ENCODE peak calls at places on chromosomes 5 and 9, in seven cellular contexts. T is mesendoderm, Q is lung, O is brain microvascular endothelial cell, F is fibroblast of mammary gland, S is coronary artery, Z is AG10803. E is an unnamed sample.

GRCh38 chr5:65072836-65073620 is 304.3 kb downstream of the CWC27 start:
- DNase-seq in T (no peak), Q (no peak), O (peak; percentile 36), F (peak; percentile 18), S (no peak), Z (peak; percentile 48), E (peak; percentile 41)

GRCh38 chr9:27485158-27485557 is 38.9 kb upstream of the IFNK start:
- DNase-seq in T (no peak), Q (no peak), O (no peak), F (no peak), S (no peak), Z (no peak), E (no peak)

GRCh38 chr9:136531904-136532798 is 13.7 kb downstream of the NOTCH1 start:
- DNase-seq in T (no peak), Q (no peak), O (no peak), F (no peak), S (no peak), Z (no peak), E (no peak)

GRCh38 chr9:115691097-115691496 is 462.5 kb upstream of the PAPPA start:
- DNase-seq in T (no peak), Q (no peak), O (peak; percentile 93), F (peak; percentile 100), S (no peak), Z (peak; percentile 99), E (peak; percentile 97)

GRCh38 chr5:84265739-84266464 is 118.8 kb downstream of the EDIL3 start:
- DNase-seq in T (no peak), Q (no peak), O (no peak), F (no peak), S (no peak), Z (no peak), E (no peak)

GRCh38 chr5:55402199-55402598 is 94.4 kb downstream of the MTREX start:
- DNase-seq in T (peak; percentile 39), Q (no peak), O (no peak), F (no peak), S (no peak), Z (no peak), E (no peak)

GRCh38 chr5:155189476-155189875 is 175.9 kb downstream of the KIF4B start:
- DNase-seq in T (peak; percentile 91), Q (no peak), O (no peak), F (no peak), S (no peak), Z (no peak), E (no peak)

GRCh38 chr5:52069997-52070396 is 686.7 kb downstream of the ISL1 start:
- DNase-seq in T (no peak), Q (no peak), O (no peak), F (no peak), S (no peak), Z (no peak), E (no peak)

GRCh38 chr5:78647838-78648358 is 674 bp downstream of the LHFPL2 start:
- DNase-seq in T (peak; percentile 65), Q (peak; percentile 49), O (peak; percentile 55), F (peak; percentile 44), S (peak; percentile 79), Z (peak; percentile 57), E (peak; percentile 58)

GRCh38 chr5:133524597-133524996 is 87.7 kb downstream of the FSTL4 start:
- DNase-seq in T (no peak), Q (no peak), O (no peak), F (no peak), S (no peak), Z (no peak), E (no peak)

GRCh38 chr5:59525957-59526356 is 367.6 kb downstream of the PDE4D start:
- DNase-seq in T (no peak), Q (no peak), O (peak; percentile 94), F (peak; percentile 76), S (no peak), Z (peak; percentile 55), E (peak; percentile 94)

GRCh38 chr5:146401021-146401420 is 46.1 kb upstream of the TCERG1 start:
- DNase-seq in T (no peak), Q (no peak), O (no peak), F (no peak), S (no peak), Z (no peak), E (no peak)

GRCh38 chr5:61999371-61999770 is 306.6 kb upstream of the KIF2A start:
- DNase-seq in T (no peak), Q (no peak), O (no peak), F (peak; percentile 23), S (no peak), Z (peak; percentile 61), E (no peak)

GRCh38 chr9:1319436-1319835 is 269.3 kb downstream of the DMRT2 start:
- DNase-seq in T (no peak), Q (no peak), O (no peak), F (no peak), S (no peak), Z (no peak), E (no peak)

GRCh38 chr5:160774646-160775313 is 77.2 kb downstream of the ATP10B start:
- DNase-seq in T (no peak), Q (no peak), O (no peak), F (no peak), S (no peak), Z (no peak), E (no peak)

GRCh38 chr5:154077692-154078091 is 38.9 kb downstream of the MFAP3 start:
- DNase-seq in T (no peak), Q (peak; percentile 41), O (no peak), F (peak; percentile 83), S (no peak), Z (peak; percentile 54), E (peak; percentile 51)

GRCh38 chr5:177536386-177536785 is 18.0 kb downstream of the FAM193B start:
- DNase-seq in T (no peak), Q (no peak), O (no peak), F (no peak), S (no peak), Z (no peak), E (no peak)

GRCh38 chr5:89012361-89012760 is 129.4 kb upstream of the MEF2C start:
- DNase-seq in T (peak; percentile 55), Q (no peak), O (no peak), F (no peak), S (no peak), Z (no peak), E (no peak)

GRCh38 chr9:121700165-121700830 is 48.9 kb downstream of the DAB2IP start:
- DNase-seq in T (peak; percentile 71), Q (peak; percentile 80), O (peak; percentile 29), F (peak; percentile 48), S (no peak), Z (peak; percentile 53), E (peak; percentile 49)

GRCh38 chr5:96919754-96920197 is 16.1 kb upstream of the LNPEP start:
- DNase-seq in T (no peak), Q (no peak), O (no peak), F (no peak), S (no peak), Z (no peak), E (no peak)

GRCh38 chr5:93800988-93801811 is 59.8 kb upstream of the POU5F2 start:
- DNase-seq in T (peak; percentile 35), Q (peak; percentile 31), O (peak; percentile 58), F (peak; percentile 66), S (no peak), Z (peak; percentile 48), E (peak; percentile 77)

GRCh38 chr5:50749181-50749580 is 82.7 kb downstream of the PARP8 start:
- DNase-seq in T (no peak), Q (no peak), O (no peak), F (no peak), S (no peak), Z (no peak), E (no peak)

GRCh38 chr9:70413427-70413797 is 1.0 kb downstream of the KLF9 start:
- DNase-seq in T (peak; percentile 72), Q (no peak), O (no peak), F (no peak), S (no peak), Z (peak; percentile 67), E (no peak)

GRCh38 chr9:70315389-70315788 is 56.6 kb downstream of the SMC5 start:
- DNase-seq in T (no peak), Q (no peak), O (no peak), F (peak; percentile 36), S (no peak), Z (peak; percentile 27), E (peak; percentile 23)

GRCh38 chr5:32261198-32261597 is 51.5 kb downstream of the MTMR12 start:
- DNase-seq in T (peak; percentile 8), Q (no peak), O (no peak), F (no peak), S (no peak), Z (no peak), E (no peak)

GRCh38 chr9:115494958-115495690 is 377.2 kb upstream of the TNC start:
- DNase-seq in T (peak; percentile 82), Q (no peak), O (no peak), F (no peak), S (no peak), Z (no peak), E (no peak)

GRCh38 chr9:121156263-121156731 is 45.4 kb downstream of the RAB14 start:
- DNase-seq in T (no peak), Q (no peak), O (peak; percentile 71), F (peak; percentile 71), S (no peak), Z (peak; percentile 80), E (peak; percentile 83)

GRCh38 chr5:39264528-39264927 is 45.2 kb upstream of the FYB1 start:
- DNase-seq in T (no peak), Q (no peak), O (no peak), F (no peak), S (no peak), Z (no peak), E (no peak)
- H3K4me3 ChIP-seq in T (no peak overlapping the region), Q (no peak overlapping the region), O (no peak overlapping the region), F (no peak overlapping the region), S (no peak overlapping the region), Z (no peak overlapping the region), E (no peak overlapping the region)

DNA sequence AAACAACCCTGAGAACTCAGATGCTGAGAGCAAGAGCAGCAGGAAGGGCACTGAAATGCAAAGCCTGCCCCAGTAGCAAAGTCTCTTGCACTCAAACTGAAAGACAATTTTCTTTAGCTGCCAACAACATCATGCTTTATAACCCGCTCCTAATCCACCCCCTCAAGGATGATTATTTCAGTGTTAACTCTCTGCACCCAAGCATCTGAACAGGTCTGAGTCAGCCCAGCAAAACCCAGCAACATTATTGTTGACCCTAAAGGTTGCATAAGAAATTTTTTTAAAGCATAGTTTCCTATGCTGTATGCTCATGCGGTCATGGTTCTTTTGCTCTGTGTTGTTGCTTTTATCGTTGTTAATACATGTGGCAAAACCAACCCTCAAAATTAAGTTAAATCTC is 440.5 kb upstream of the MPDZ start:
- DNase-seq in T (no peak), Q (no peak), O (peak; percentile 87), F (peak; percentile 91), S (no peak), Z (peak; percentile 30), E (peak; percentile 83)
- H3K4me3 ChIP-seq in T (no peak overlapping the region), Q (no peak overlapping the region), O (no peak overlapping the region), F (no peak overlapping the region), S (no peak overlapping the region), Z (no peak overlapping the region), E (no peak overlapping the region)

GRCh38 chr5:58454025-58454424 is 5.9 kb downstream of the PLK2 start:
- DNase-seq in T (no peak), Q (no peak), O (no peak), F (no peak), S (no peak), Z (no peak), E (no peak)
- H3K4me3 ChIP-seq in T (no peak overlapping the region), Q (peak overlapping the region; percentile 27), O (peak overlapping the region; percentile 12), F (no peak overlapping the region), S (no peak overlapping the region), Z (no peak overlapping the region), E (peak overlapping the region; percentile 90)

DNA sequence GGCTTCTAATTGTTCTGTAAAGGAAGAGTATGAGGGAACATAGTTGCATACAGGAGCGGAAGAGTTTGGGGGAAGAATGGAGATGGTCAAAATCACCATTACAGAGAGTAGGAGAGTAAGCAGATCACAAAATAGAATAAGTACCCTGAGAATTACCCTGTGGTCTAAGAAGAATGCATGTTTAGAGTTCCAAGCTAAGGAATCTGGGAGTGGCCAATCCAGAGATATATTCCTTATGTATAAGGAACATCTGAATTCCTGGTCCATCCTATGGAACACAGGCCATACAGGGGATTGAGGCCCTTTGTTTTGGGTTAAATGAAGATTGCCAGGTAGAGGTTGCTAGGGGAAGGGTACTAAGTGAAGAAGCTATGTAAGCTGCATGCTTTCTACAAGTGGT is 157.9 kb upstream of the APC start:
- DNase-seq in T (peak; percentile 11), Q (no peak), O (no peak), F (no peak), S (no peak), Z (peak; percentile 6), E (no peak)
- H3K4me3 ChIP-seq in T (no peak overlapping the region), Q (no peak overlapping the region), O (no peak overlapping the region), F (no peak overlapping the region), S (no peak overlapping the region), Z (no peak overlapping the region), E (no peak overlapping the region)